ENCODE peak calls at places on chromosome 15, in four cellular contexts. W is body of pancreas, D is uterus, X is tibial nerve. K is an unnamed sample. For H3K4me1, the result is how much of the 10 kb centered on the place peaks cover.

GRCh38 chr15:39770748-39771689 is 11.6 kb downstream of the FSIP1 start:
- DNase-seq in D (no peak), X (no peak), W (no peak), K (no peak)

GRCh38 chr15:90520365-90520764 is 9.4 kb upstream of the CRTC3 start:
- DNase-seq in D (no peak), W (no peak), X (no peak), K (no peak)

GRCh38 chr15:56815247-56815646 is 81.9 kb upstream of the ZNF280D start:
- DNase-seq in D (no peak), X (peak), W (no peak), K (no peak)

GRCh38 chr15:92384391-92384790 is 9.3 kb upstream of the ST8SIA2 start:
- DNase-seq in D (no peak), X (no peak), W (no peak), K (no peak)

GRCh38 chr15:56739474-56739873 is 6.2 kb upstream of the ZNF280D start:
- DNase-seq in X (no peak), W (no peak), D (no peak), K (no peak)

GRCh38 chr15:42344763-42345162 is 14.5 kb upstream of the CAPN3 start:
- DNase-seq in W (no peak), X (peak), D (no peak), K (peak)

GRCh38 chr15:66452971-66453580 is 44.5 kb downstream of the SNAPC5 start:
- DNase-seq in X (peak), D (no peak), W (no peak), K (peak)

GRCh38 chr15:89898628-89899302 is 5.0 kb upstream of the AP3S2 start:
- DNase-seq in X (no peak), W (peak), D (no peak), K (no peak)

GRCh38 chr15:71455878-71456277 is 340.6 kb downstream of the THSD4 start:
- DNase-seq in W (no peak), D (no peak), X (no peak), K (no peak)

GRCh38 chr15:89652131-89652530 is 3.1 kb downstream of the KIF7 start:
- DNase-seq in W (no peak), X (no peak), D (no peak), K (no peak)

GRCh38 chr15:80403712-80404056 is 498 bp upstream of the ARNT2 start:
- DNase-seq in X (no peak), D (peak), W (peak), K (no peak)

GRCh38 chr15:40763801-40764765 is at the start of gene GCHFR:
- DNase-seq in D (peak), W (peak), X (peak), K (no peak)

GRCh38 chr15:35444557-35445204 is 101.3 kb downstream of the DPH6 start:
- DNase-seq in D (no peak), W (no peak), X (no peak), K (no peak)

GRCh38 chr15:29870495-29871151 is 48.4 kb upstream of the TJP1 start:
- DNase-seq in D (peak), X (peak), W (peak), K (no peak)

GRCh38 chr15:84961114-84961452 is 20.6 kb upstream of the PDE8A start:
- DNase-seq in X (no peak), D (no peak), W (no peak), K (no peak)

GRCh38 chr15:69557340-69558137 is 104.9 kb downstream of the RPLP1 start:
- DNase-seq in D (no peak), W (peak), X (no peak), K (no peak)

GRCh38 chr15:45126535-45127158 is 3.0 kb downstream of the DUOXA1 start:
- DNase-seq in D (no peak), W (no peak), X (no peak), K (no peak)

GRCh38 chr15:85027033-85027380 is 45.4 kb downstream of the PDE8A start:
- DNase-seq in W (no peak), X (no peak), D (no peak), K (no peak)

GRCh38 chr15:88992216-88992615 is 79.0 kb upstream of the MFGE8 start:
- DNase-seq in D (no peak), W (no peak), X (no peak), K (no peak)

GRCh38 chr15:57592836-57593420 is 1.2 kb downstream of the MYZAP start:
- DNase-seq in X (no peak), D (no peak), W (no peak), K (no peak)

GRCh38 chr15:53378096-53378620 is 381.3 kb downstream of the WDR72 start:
- DNase-seq in X (no peak), D (no peak), W (no peak), K (no peak)

GRCh38 chr15:91100561-91101355 is 701 bp downstream of the SV2B start:
- DNase-seq in W (no peak), X (no peak), D (no peak), K (no peak)

GRCh38 chr15:82875411-82876003 is 66.1 kb downstream of the WHAMM start:
- DNase-seq in W (no peak), X (no peak), D (no peak), K (no peak)

GRCh38 chr15:93236924-93237323 is 147.9 kb upstream of the RGMA start:
- DNase-seq in W (no peak), X (no peak), D (no peak), K (no peak)

GRCh38 chr15:83927704-83928391 is 273.9 kb downstream of the ADAMTSL3 start:
- DNase-seq in X (no peak), W (no peak), D (no peak), K (no peak)

GRCh38 chr15:35167675-35168074 is 82.6 kb upstream of the NANOGP8 start:
- DNase-seq in W (no peak), D (no peak), X (no peak), K (no peak)

GRCh38 chr15:40312370-40313158 is 4.8 kb upstream of the PLCB2 start:
- DNase-seq in D (no peak), W (peak), X (no peak), K (no peak)

GRCh38 chr15:96126859-96127258 is 203.6 kb upstream of the NR2F2 start:
- DNase-seq in D (no peak), X (no peak), W (no peak), K (no peak)

GRCh38 chr15:29039466-29040366 is 153.9 kb downstream of the APBA2 start:
- DNase-seq in D (no peak), W (no peak), X (no peak), K (no peak)

GRCh38 chr15:76258460-76258859 is 52.8 kb downstream of the ETFA start:
- DNase-seq in X (no peak), D (no peak), W (no peak), K (no peak)

GRCh38 chr15:70437089-70437488 is 326.3 kb downstream of the UACA start:
- DNase-seq in D (no peak), X (no peak), W (no peak), K (no peak)

GRCh38 chr15:99474981-99475753 is 90.6 kb upstream of the MEF2A start:
- DNase-seq in D (no peak), X (no peak), W (no peak), K (peak)
- H3K4me1 ChIP-seq in D (under half), X (under half), W (under half), K (under half)

GRCh38 chr15:43370975-43371974 is at the start of the genes TUBGCP4 and ZSCAN29:
- DNase-seq in D (peak), W (peak), X (peak), K (peak)
- TF ChIP-seq POLR2A in D (no peak), W (peak), X (no peak), K (peak)

GRCh38 chr15:77500986-77501385 is 80.3 kb downstream of the HMG20A start:
- DNase-seq in D (no peak), W (no peak), X (no peak), K (no peak)

GRCh38 chr15:77497108-77497737 is 76.5 kb downstream of the HMG20A start:
- DNase-seq in D (peak), X (peak), W (peak), K (no peak)

GRCh38 chr15:77497942-77498361 is 77.3 kb downstream of the HMG20A start:
- DNase-seq in D (peak), X (no peak), W (no peak), K (peak)

GRCh38 chr15:77496710-77497107 is 76.0 kb downstream of the HMG20A start:
- DNase-seq in W (peak), X (peak), D (peak), K (peak)

DNA sequence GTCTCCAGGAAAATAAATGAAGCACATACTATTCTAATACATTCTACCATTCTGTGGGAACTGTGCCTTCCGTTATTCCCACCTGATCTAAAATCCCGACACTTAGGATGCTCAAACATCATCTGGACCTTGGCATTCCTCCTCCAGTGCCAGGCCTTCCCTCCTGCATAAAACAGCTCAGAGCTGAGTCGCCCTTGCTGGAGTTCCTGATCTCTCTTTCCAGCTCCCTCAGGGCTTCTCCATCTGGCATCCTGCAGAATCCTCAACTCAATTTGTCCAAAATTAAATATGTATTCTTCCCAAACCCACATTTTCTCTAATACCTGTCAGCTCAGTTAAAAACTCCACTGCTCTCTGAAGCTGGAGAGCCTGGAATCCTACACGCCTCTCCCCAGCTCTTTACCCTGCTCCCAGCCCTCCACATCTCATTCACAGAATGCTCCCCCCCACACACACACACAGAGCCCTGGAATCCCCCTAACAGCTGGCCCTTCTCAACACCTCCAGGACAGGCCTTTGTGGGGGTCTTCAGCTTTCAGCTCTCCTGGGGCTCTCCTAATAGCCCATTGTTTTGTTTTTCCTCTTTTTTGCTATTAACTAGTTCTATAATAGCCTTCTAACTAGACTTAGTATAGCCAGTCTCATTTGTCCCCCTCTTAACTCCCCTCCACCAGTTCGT is 78.5 kb downstream of the HMG20A start:
- DNase-seq in D (no peak), X (no peak), W (no peak), K (no peak)
- H3K4me1 ChIP-seq in D (under half), X (half or more), W (under half), K (under half)

GRCh38 chr15:100879461-100880138 is at the start of gene ALDH1A3:
- DNase-seq in W (peak), X (no peak), D (peak), K (peak)
- TF ChIP-seq POLR2A in W (peak), X (peak), D (no peak), K (peak)

GRCh38 chr15:68082735-68083134 is 28.6 kb downstream of the PIAS1 start:
- DNase-seq in W (no peak), X (no peak), D (no peak), K (no peak)
- H3K4me1 ChIP-seq in W (half or more), X (half or more), D (under half), K (half or more)

GRCh38 chr15:49769225-49769624 is 148.4 kb downstream of the DTWD1 start:
- DNase-seq in W (no peak), X (no peak), D (peak), K (no peak)
- TF ChIP-seq POLR2A in W (no peak), X (no peak), D (no peak), K (no peak)

DNA sequence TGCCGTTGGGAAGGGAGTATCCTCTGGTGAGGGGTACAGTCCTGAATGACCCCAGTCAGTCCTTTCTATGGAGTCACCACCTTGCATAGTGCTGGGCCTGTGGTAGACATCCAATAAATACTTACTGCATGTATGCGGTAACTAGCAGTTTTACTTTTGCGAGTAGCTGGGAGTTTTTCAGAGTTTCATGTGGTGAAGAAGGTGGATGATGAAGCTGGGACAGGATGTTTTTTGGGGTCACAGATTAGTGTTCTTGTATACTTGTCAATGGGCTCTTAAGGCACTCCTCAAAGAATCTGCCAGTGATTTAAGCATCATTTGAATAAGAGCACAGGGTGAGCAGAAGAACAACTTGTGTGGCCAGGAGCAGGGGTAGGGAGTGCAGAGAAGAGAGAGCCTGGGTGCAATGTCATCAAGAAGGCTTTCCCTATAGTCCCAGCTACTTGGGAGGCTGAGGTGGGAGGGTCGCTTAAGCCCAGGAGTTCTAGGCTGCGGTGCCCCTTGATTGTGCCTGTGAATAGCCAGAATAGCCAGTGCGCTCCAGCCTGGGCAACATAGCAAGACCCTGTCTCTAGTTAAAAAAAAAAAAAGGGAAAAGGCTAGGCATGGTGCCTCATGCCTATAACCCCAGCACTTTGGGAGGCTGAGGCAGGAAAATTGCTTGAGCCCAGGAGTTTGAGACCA is 22.1 kb downstream of the PPCDC start:
- DNase-seq in X (no peak), W (no peak), D (no peak), K (no peak)
- H3K4me1 ChIP-seq in X (half or more), W (half or more), D (under half), K (half or more)

K was measured in gastrocnemius medialis.